ENCODE peak calls at places on chromosomes 12 and 14, in seven cellular contexts. One of them, this sample, is unnamed.

GRCh38 chr14:69582207-69582606 is 7.5 kb upstream of the CCDC177 start:
- DNase-seq in aorta: no peak
- DNase-seq in GM12865: no peak
- DNase-seq in AG09309: no peak
- DNase-seq in cardiac fibroblast: no peak
- DNase-seq in pancreas: no peak
- DNase-seq in HFF-Myc: no peak
- DNase-seq in this sample: no peak

GRCh38 chr14:90796319-90796718 is 19.9 kb downstream of the TTC7B start:
- DNase-seq in aorta: peak
- DNase-seq in GM12865: no peak
- DNase-seq in AG09309: no peak
- DNase-seq in cardiac fibroblast: no peak
- DNase-seq in pancreas: no peak
- DNase-seq in HFF-Myc: no peak
- DNase-seq in this sample: no peak

GRCh38 chr12:108099778-108100177 is 29.3 kb upstream of the WSCD2 start:
- DNase-seq in aorta: no peak
- DNase-seq in GM12865: no peak
- DNase-seq in AG09309: no peak
- DNase-seq in cardiac fibroblast: no peak
- DNase-seq in pancreas: no peak
- DNase-seq in HFF-Myc: no peak
- DNase-seq in this sample: no peak

GRCh38 chr14:70905316-70905715 is 1.9 kb upstream of the PCNX1 start:
- DNase-seq in aorta: no peak
- DNase-seq in GM12865: no peak
- DNase-seq in AG09309: peak
- DNase-seq in cardiac fibroblast: peak
- DNase-seq in pancreas: no peak
- DNase-seq in HFF-Myc: no peak
- DNase-seq in this sample: peak

GRCh38 chr14:94028450-94028826 is 2.3 kb downstream of the OTUB2 start:
- DNase-seq in aorta: no peak
- DNase-seq in GM12865: peak
- DNase-seq in AG09309: no peak
- DNase-seq in cardiac fibroblast: no peak
- DNase-seq in pancreas: no peak
- DNase-seq in HFF-Myc: no peak
- DNase-seq in this sample: no peak

GRCh38 chr14:43539210-43539609 is 967.9 kb downstream of the FSCB start:
- DNase-seq in aorta: no peak
- DNase-seq in GM12865: no peak
- DNase-seq in AG09309: no peak
- DNase-seq in cardiac fibroblast: peak
- DNase-seq in pancreas: peak
- DNase-seq in HFF-Myc: no peak
- DNase-seq in this sample: no peak

GRCh38 chr14:80356413-80356812 is 145.1 kb upstream of the DIO2 start:
- DNase-seq in aorta: no peak
- DNase-seq in GM12865: no peak
- DNase-seq in AG09309: no peak
- DNase-seq in cardiac fibroblast: peak
- DNase-seq in pancreas: no peak
- DNase-seq in HFF-Myc: no peak
- DNase-seq in this sample: no peak

GRCh38 chr14:94750371-94750770 is 19.5 kb downstream of the GSC start:
- DNase-seq in aorta: no peak
- DNase-seq in GM12865: no peak
- DNase-seq in AG09309: no peak
- DNase-seq in cardiac fibroblast: no peak
- DNase-seq in pancreas: no peak
- DNase-seq in HFF-Myc: no peak
- DNase-seq in this sample: no peak

GRCh38 chr12:64840949-64841717 is 16.7 kb downstream of the TBC1D30 start:
- DNase-seq in aorta: no peak
- DNase-seq in GM12865: no peak
- DNase-seq in AG09309: no peak
- DNase-seq in cardiac fibroblast: no peak
- DNase-seq in pancreas: no peak
- DNase-seq in HFF-Myc: no peak
- DNase-seq in this sample: no peak

GRCh38 chr12:16939871-16940306 is 333.9 kb upstream of the LMO3 start:
- DNase-seq in aorta: no peak
- DNase-seq in GM12865: peak
- DNase-seq in AG09309: no peak
- DNase-seq in cardiac fibroblast: peak
- DNase-seq in pancreas: peak
- DNase-seq in HFF-Myc: peak
- DNase-seq in this sample: peak

GRCh38 chr12:99996095-99996494 is 11.4 kb upstream of the ANKS1B start:
- DNase-seq in aorta: no peak
- DNase-seq in GM12865: no peak
- DNase-seq in AG09309: no peak
- DNase-seq in cardiac fibroblast: no peak
- DNase-seq in pancreas: no peak
- DNase-seq in HFF-Myc: no peak
- DNase-seq in this sample: no peak
- H3K4me3 ChIP-seq in aorta: no peak
- H3K4me3 ChIP-seq in GM12865: no peak
- H3K4me3 ChIP-seq in AG09309: no peak
- H3K4me3 ChIP-seq in cardiac fibroblast: no peak
- H3K4me3 ChIP-seq in pancreas: no peak
- H3K4me3 ChIP-seq in HFF-Myc: no peak
- H3K4me3 ChIP-seq in this sample: no peak

DNA sequence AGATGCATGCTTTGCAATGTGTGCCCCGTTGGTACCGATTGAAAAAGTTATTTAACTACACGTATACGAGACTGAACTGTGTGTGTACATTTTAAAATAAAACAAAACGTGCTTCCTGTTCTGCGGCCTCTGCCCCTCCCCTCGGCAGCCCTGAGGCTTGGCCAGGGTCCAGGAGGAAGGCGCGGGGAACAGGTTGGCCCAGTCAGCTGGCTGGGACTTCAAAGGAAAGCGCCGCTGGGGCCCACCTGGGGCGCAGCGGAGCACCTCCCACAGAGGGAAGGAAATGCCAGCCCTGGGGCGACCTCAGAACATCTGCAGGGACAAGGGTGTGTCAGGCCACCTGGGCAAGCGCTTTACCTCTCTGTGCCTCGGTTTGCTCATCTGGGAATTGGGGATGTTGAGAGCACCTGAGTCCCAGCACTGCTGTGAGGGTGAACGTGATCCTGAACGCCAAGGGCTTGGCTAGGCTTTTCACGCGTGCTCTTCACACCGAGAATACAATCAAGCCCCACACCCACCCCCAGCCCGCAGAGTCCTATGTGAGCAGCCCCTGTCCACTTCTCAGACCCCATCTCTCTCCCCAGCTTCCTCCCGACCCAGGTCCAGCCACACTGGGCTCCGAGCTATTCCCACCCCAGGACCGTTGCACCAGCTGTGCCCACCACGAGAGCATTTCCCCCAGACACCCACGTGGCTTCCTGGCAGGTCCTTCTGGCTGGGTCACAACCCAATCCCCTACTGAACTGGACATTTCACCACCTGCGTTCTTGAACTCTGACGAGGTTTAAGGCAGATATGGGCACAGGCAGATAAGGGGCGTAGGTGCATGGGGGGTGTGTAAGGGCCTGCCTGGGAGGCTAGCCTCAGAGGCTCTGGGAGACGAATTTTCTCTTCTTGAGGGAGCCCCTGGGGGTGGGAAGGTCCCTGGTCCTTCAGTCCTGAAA is 41.9 kb upstream of the NCOR2 start:
- DNase-seq in aorta: peak
- DNase-seq in GM12865: peak
- DNase-seq in AG09309: no peak
- DNase-seq in cardiac fibroblast: peak
- DNase-seq in pancreas: peak
- DNase-seq in HFF-Myc: no peak
- DNase-seq in this sample: no peak
- H3K4me3 ChIP-seq in aorta: no peak
- H3K4me3 ChIP-seq in GM12865: no peak
- H3K4me3 ChIP-seq in AG09309: no peak
- H3K4me3 ChIP-seq in cardiac fibroblast: no peak
- H3K4me3 ChIP-seq in pancreas: no peak
- H3K4me3 ChIP-seq in HFF-Myc: no peak
- H3K4me3 ChIP-seq in this sample: no peak

GRCh38 chr14:52461721-52462120 is 90.6 kb downstream of the TXNDC16 start:
- DNase-seq in aorta: no peak
- DNase-seq in GM12865: no peak
- DNase-seq in AG09309: no peak
- DNase-seq in cardiac fibroblast: no peak
- DNase-seq in pancreas: no peak
- DNase-seq in HFF-Myc: no peak
- DNase-seq in this sample: no peak
- H3K4me3 ChIP-seq in aorta: no peak
- H3K4me3 ChIP-seq in GM12865: no peak
- H3K4me3 ChIP-seq in AG09309: no peak
- H3K4me3 ChIP-seq in cardiac fibroblast: no peak
- H3K4me3 ChIP-seq in pancreas: no peak
- H3K4me3 ChIP-seq in HFF-Myc: no peak
- H3K4me3 ChIP-seq in this sample: no peak

GRCh38 chr12:53988519-53989226 is 3.7 kb downstream of the HOXC10 start:
- DNase-seq in aorta: no peak
- DNase-seq in GM12865: no peak
- DNase-seq in AG09309: no peak
- DNase-seq in cardiac fibroblast: no peak
- DNase-seq in pancreas: no peak
- DNase-seq in HFF-Myc: no peak
- DNase-seq in this sample: no peak
- H3K4me3 ChIP-seq in aorta: no peak
- H3K4me3 ChIP-seq in GM12865: no peak
- H3K4me3 ChIP-seq in AG09309: no peak
- H3K4me3 ChIP-seq in cardiac fibroblast: no peak
- H3K4me3 ChIP-seq in pancreas: no peak
- H3K4me3 ChIP-seq in HFF-Myc: no peak
- H3K4me3 ChIP-seq in this sample: peak

DNA sequence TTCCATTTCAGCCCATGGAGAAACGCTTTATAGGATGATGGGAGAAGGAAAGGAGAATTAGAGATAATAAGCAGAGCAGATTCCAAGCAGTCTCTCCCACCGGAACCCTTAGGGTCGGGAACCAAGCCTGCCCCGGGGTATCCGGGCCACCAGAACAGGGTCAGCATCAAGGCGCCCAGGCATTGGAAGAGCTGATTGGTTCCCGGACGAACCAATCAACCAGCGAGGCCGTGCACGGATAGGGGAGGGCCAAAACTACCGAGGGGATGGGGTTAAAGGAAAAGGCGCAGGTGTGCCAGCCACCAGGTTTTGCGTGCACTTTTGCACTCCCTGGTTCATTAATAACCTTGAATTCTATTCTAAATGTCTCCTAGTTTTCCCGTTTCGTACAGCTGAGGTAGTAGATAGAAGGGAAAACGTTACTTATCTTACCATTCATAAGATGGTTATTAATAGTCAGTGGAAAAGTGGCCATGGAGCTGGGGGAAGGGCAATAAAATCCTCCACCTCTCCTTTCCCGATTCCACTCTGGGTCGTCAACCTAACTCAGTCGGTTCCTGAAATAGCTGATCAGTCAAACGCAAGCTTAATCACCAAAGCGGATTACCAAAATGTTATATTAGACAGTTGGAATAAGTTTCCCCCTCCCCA is 1.6 kb downstream of the PPM1H start:
- DNase-seq in aorta: peak
- DNase-seq in GM12865: no peak
- DNase-seq in AG09309: no peak
- DNase-seq in cardiac fibroblast: no peak
- DNase-seq in pancreas: peak
- DNase-seq in HFF-Myc: no peak
- DNase-seq in this sample: no peak
- H3K4me3 ChIP-seq in aorta: peak
- H3K4me3 ChIP-seq in GM12865: peak
- H3K4me3 ChIP-seq in AG09309: peak
- H3K4me3 ChIP-seq in cardiac fibroblast: peak
- H3K4me3 ChIP-seq in pancreas: peak
- H3K4me3 ChIP-seq in HFF-Myc: peak
- H3K4me3 ChIP-seq in this sample: peak

DNA sequence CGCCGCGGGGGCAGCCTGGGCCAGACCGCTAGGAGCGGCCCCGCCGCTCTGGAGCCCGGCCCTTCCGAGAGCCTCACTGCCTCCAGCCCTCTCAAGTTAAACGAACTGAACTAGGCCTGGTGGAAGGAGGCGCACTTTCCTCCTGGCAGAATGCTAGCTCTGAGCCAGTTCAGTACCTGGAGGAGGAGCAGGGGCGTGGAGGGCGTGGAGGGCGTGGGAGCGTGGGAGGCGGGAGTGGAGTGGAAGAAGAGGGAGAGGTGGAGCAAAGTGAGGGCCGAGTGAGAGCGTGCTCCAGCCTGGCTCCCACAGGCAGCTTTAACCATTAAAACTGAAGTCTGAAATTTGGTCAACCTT is 5.3 kb downstream of the LTB4R start:
- DNase-seq in aorta: peak
- DNase-seq in GM12865: no peak
- DNase-seq in AG09309: no peak
- DNase-seq in cardiac fibroblast: no peak
- DNase-seq in pancreas: no peak
- DNase-seq in HFF-Myc: no peak
- DNase-seq in this sample: no peak
- H3K4me3 ChIP-seq in aorta: no peak
- H3K4me3 ChIP-seq in GM12865: no peak
- H3K4me3 ChIP-seq in AG09309: no peak
- H3K4me3 ChIP-seq in cardiac fibroblast: no peak
- H3K4me3 ChIP-seq in pancreas: no peak
- H3K4me3 ChIP-seq in HFF-Myc: no peak
- H3K4me3 ChIP-seq in this sample: no peak

DNA sequence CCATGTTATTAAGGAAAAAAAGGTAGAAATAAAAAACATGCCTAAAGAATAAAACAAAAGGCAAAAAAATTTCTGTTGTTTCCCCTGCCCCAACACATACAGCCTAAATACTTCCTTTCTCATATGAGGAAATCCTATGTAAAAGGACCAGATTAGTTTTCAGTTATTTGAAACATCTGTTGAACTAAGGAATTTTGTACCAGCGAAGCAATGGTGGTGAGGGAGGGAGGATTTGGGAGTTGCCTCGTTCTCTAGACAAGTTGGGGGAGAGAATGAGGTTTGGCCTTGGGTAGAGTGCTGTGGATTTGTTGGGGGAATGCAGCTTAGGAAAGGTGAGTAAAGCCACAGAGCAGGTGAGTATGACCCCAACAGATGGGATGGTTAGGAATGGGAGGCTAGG is 141.5 kb upstream of the RFLNA start:
- DNase-seq in aorta: no peak
- DNase-seq in GM12865: no peak
- DNase-seq in AG09309: no peak
- DNase-seq in cardiac fibroblast: no peak
- DNase-seq in pancreas: no peak
- DNase-seq in HFF-Myc: no peak
- DNase-seq in this sample: no peak
- H3K4me3 ChIP-seq in aorta: no peak
- H3K4me3 ChIP-seq in GM12865: no peak
- H3K4me3 ChIP-seq in AG09309: no peak
- H3K4me3 ChIP-seq in cardiac fibroblast: no peak
- H3K4me3 ChIP-seq in pancreas: no peak
- H3K4me3 ChIP-seq in HFF-Myc: no peak
- H3K4me3 ChIP-seq in this sample: no peak

DNA sequence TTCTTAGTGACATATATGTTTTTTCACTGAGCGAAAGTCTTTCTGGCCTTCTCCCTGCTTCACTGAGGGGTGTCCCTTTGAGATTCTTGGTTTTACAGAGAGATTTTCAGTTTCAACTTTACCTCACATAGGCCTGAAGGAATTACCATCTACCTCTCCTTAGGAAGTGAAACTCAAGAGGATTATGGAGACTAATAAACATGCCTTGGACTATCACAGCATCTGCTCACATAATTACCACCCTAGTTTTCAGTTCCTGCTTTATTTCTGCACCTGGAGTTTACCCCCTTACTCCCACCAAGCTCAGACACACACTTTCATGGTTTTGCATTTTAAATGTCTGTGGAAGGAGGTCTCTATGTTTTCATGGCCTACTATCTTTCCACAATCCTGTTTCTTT is 118.3 kb upstream of the SCAF11 start:
- DNase-seq in aorta: no peak
- DNase-seq in GM12865: peak
- DNase-seq in AG09309: no peak
- DNase-seq in cardiac fibroblast: no peak
- DNase-seq in pancreas: no peak
- DNase-seq in HFF-Myc: no peak
- DNase-seq in this sample: no peak
- H3K4me3 ChIP-seq in aorta: no peak
- H3K4me3 ChIP-seq in GM12865: no peak
- H3K4me3 ChIP-seq in AG09309: no peak
- H3K4me3 ChIP-seq in cardiac fibroblast: no peak
- H3K4me3 ChIP-seq in pancreas: no peak
- H3K4me3 ChIP-seq in HFF-Myc: no peak
- H3K4me3 ChIP-seq in this sample: no peak

This sample was measured in skeletal muscle cell.